ENCODE peak calls at places on chromosomes 2 and 18, in five cellular contexts. One of them, this sample, is unnamed.
A peak's percentile ranks its signal among the peaks of the same experiment; 100 is the strongest.

GRCh38 chr2:164867779-164868397 is 26.3 kb upstream of the COBLL1 start:
- DNase-seq in tibial artery: no peak
- DNase-seq in PC-9: no peak
- DNase-seq in GM23248: no peak
- DNase-seq in CD4-positive, CD25-positive, alpha-beta regulatory T cell: no peak
- DNase-seq in this sample: peak; percentile 46

GRCh38 chr18:34783485-34783884 is 73.4 kb downstream of the DTNA start:
- DNase-seq in PC-9: no peak
- DNase-seq in CD4-positive, CD25-positive, alpha-beta regulatory T cell: no peak
- DNase-seq in GM23248: peak; percentile 40
- DNase-seq in tibial artery: no peak
- DNase-seq in this sample: no peak

GRCh38 chr2:10062931-10063365 is 17.3 kb downstream of the CYS1 start:
- DNase-seq in GM23248: no peak
- DNase-seq in PC-9: no peak
- DNase-seq in CD4-positive, CD25-positive, alpha-beta regulatory T cell: no peak
- DNase-seq in tibial artery: no peak
- DNase-seq in this sample: no peak

GRCh38 chr2:9782197-9782719 is 61.0 kb upstream of the TAF1B start:
- DNase-seq in CD4-positive, CD25-positive, alpha-beta regulatory T cell: peak; percentile 76
- DNase-seq in GM23248: no peak
- DNase-seq in tibial artery: peak; percentile 29
- DNase-seq in PC-9: peak; percentile 94
- DNase-seq in this sample: no peak

GRCh38 chr2:9297807-9298206 is 91.2 kb downstream of the ASAP2 start:
- DNase-seq in PC-9: no peak
- DNase-seq in CD4-positive, CD25-positive, alpha-beta regulatory T cell: no peak
- DNase-seq in GM23248: no peak
- DNase-seq in tibial artery: no peak
- DNase-seq in this sample: no peak

GRCh38 chr2:195352581-195352980 is 304.4 kb upstream of the SLC39A10 start:
- DNase-seq in tibial artery: no peak
- DNase-seq in PC-9: no peak
- DNase-seq in GM23248: no peak
- DNase-seq in CD4-positive, CD25-positive, alpha-beta regulatory T cell: no peak
- DNase-seq in this sample: no peak

GRCh38 chr18:24915547-24915946 is 436.4 kb downstream of the ZNF521 start:
- DNase-seq in GM23248: peak; percentile 72
- DNase-seq in CD4-positive, CD25-positive, alpha-beta regulatory T cell: no peak
- DNase-seq in PC-9: no peak
- DNase-seq in tibial artery: no peak
- DNase-seq in this sample: no peak

GRCh38 chr18:22243513-22243912 is 74.1 kb downstream of the GATA6 start:
- DNase-seq in PC-9: no peak
- DNase-seq in CD4-positive, CD25-positive, alpha-beta regulatory T cell: no peak
- DNase-seq in GM23248: no peak
- DNase-seq in tibial artery: no peak
- DNase-seq in this sample: no peak

GRCh38 chr2:10279472-10279870 is 23.2 kb upstream of the HPCAL1 start:
- DNase-seq in PC-9: no peak
- DNase-seq in GM23248: no peak
- DNase-seq in CD4-positive, CD25-positive, alpha-beta regulatory T cell: no peak
- DNase-seq in tibial artery: peak; percentile 51
- DNase-seq in this sample: no peak

GRCh38 chr2:189763908-189764661 is 1.5 kb upstream of the OSGEPL1 start:
- DNase-seq in GM23248: peak; percentile 60
- DNase-seq in PC-9: no peak
- DNase-seq in tibial artery: no peak
- DNase-seq in CD4-positive, CD25-positive, alpha-beta regulatory T cell: no peak
- DNase-seq in this sample: no peak
- H3K27ac ChIP-seq in GM23248: peak overlapping the region; percentile 65
- H3K27ac ChIP-seq in PC-9: no peak overlapping the region
- H3K27ac ChIP-seq in tibial artery: no peak overlapping the region
- H3K27ac ChIP-seq in CD4-positive, CD25-positive, alpha-beta regulatory T cell: no peak overlapping the region
- H3K27ac ChIP-seq in this sample: no peak overlapping the region

DNA sequence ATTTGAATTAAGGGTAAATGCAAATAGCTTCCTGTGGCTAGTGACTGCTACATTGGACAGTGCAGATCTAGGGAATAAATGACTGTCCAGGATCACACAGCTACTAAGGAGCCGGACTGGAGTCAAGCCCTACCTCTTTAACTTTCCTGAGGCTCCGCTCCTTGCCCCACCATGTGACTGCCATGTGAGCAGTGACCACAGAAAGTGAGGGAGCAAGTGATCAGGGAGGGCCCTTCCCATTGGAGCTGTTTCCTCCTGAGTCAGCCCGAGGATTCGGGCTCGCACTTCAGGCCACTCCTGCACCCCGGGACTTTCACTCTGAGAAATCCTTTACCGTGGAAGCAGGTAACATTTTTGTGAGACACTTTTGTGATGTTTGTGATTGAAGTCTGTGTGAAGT is 198.0 kb downstream of the ANKRD30B start:
- DNase-seq in PC-9: no peak
- DNase-seq in GM23248: peak; percentile 6
- DNase-seq in CD4-positive, CD25-positive, alpha-beta regulatory T cell: no peak
- DNase-seq in tibial artery: no peak
- DNase-seq in this sample: no peak
- H3K9me3 ChIP-seq in PC-9: no peaks in the 10 kb centered on the region
- H3K9me3 ChIP-seq in GM23248: no peaks in the 10 kb centered on the region
- H3K9me3 ChIP-seq in CD4-positive, CD25-positive, alpha-beta regulatory T cell: no peaks in the 10 kb centered on the region
- H3K9me3 ChIP-seq in tibial artery: no peaks in the 10 kb centered on the region
- H3K9me3 ChIP-seq in this sample: no peaks in the 10 kb centered on the region

GRCh38 chr2:121735520-121736074 is 1.1 kb downstream of the NIFK start:
- DNase-seq in CD4-positive, CD25-positive, alpha-beta regulatory T cell: peak; percentile 15
- DNase-seq in tibial artery: no peak
- DNase-seq in GM23248: peak; percentile 49
- DNase-seq in PC-9: peak; percentile 38
- DNase-seq in this sample: no peak
- H3K27ac ChIP-seq in CD4-positive, CD25-positive, alpha-beta regulatory T cell: peak overlapping the region; percentile 89
- H3K27ac ChIP-seq in tibial artery: peak overlapping the region; percentile 83
- H3K27ac ChIP-seq in GM23248: peak overlapping the region; percentile 52
- H3K27ac ChIP-seq in PC-9: peak overlapping the region; percentile 44
- H3K27ac ChIP-seq in this sample: no peak overlapping the region

DNA sequence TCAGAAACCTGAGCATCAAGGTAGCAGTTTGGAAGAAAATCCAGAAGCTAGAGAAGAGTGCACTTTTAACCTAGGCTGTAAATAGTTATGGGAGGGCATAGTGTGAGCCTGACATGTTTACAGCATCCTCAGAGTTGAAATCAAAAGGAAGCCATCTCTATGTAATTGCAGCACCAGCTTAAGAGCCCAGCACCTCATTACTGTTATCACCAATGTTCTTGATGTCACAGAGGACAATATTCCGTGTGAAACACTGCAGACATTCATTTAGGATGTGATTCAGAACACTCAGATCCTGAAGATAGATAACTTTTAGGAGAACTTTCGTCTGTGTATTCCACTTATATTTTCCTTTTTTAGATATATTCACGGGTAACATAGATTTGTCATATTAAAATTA is 48.1 kb downstream of the FBXO36 start:
- DNase-seq in CD4-positive, CD25-positive, alpha-beta regulatory T cell: no peak
- DNase-seq in tibial artery: no peak
- DNase-seq in GM23248: no peak
- DNase-seq in PC-9: no peak
- DNase-seq in this sample: no peak
- H3K9me3 ChIP-seq in CD4-positive, CD25-positive, alpha-beta regulatory T cell: no peaks in the 10 kb centered on the region
- H3K9me3 ChIP-seq in tibial artery: no peaks in the 10 kb centered on the region
- H3K9me3 ChIP-seq in GM23248: no peaks in the 10 kb centered on the region
- H3K9me3 ChIP-seq in PC-9: no peaks in the 10 kb centered on the region
- H3K9me3 ChIP-seq in this sample: no peaks in the 10 kb centered on the region

GRCh38 chr2:168529054-168529833 is 73.2 kb downstream of the CERS6 start:
- DNase-seq in CD4-positive, CD25-positive, alpha-beta regulatory T cell: no peak
- DNase-seq in tibial artery: no peak
- DNase-seq in GM23248: peak; percentile 38
- DNase-seq in PC-9: no peak
- DNase-seq in this sample: no peak
- H3K27ac ChIP-seq in CD4-positive, CD25-positive, alpha-beta regulatory T cell: no peak overlapping the region
- H3K27ac ChIP-seq in tibial artery: peak overlapping the region; percentile 51
- H3K27ac ChIP-seq in GM23248: peak overlapping the region; percentile 18
- H3K27ac ChIP-seq in PC-9: no peak overlapping the region
- H3K27ac ChIP-seq in this sample: no peak overlapping the region

GRCh38 chr18:8910186-8910585 is 192.3 kb upstream of the NDUFV2 start:
- DNase-seq in CD4-positive, CD25-positive, alpha-beta regulatory T cell: no peak
- DNase-seq in GM23248: no peak
- DNase-seq in tibial artery: no peak
- DNase-seq in PC-9: no peak
- DNase-seq in this sample: no peak

GRCh38 chr18:8911408-8912340 is 190.8 kb upstream of the NDUFV2 start:
- DNase-seq in CD4-positive, CD25-positive, alpha-beta regulatory T cell: no peak
- DNase-seq in tibial artery: no peak
- DNase-seq in PC-9: no peak
- DNase-seq in GM23248: no peak
- DNase-seq in this sample: no peak

GRCh38 chr18:8908792-8909510 is 193.5 kb upstream of the NDUFV2 start:
- DNase-seq in PC-9: no peak
- DNase-seq in GM23248: no peak
- DNase-seq in CD4-positive, CD25-positive, alpha-beta regulatory T cell: no peak
- DNase-seq in tibial artery: no peak
- DNase-seq in this sample: no peak

GRCh38 chr18:8910843-8911242 is 191.7 kb upstream of the NDUFV2 start:
- DNase-seq in PC-9: no peak
- DNase-seq in tibial artery: no peak
- DNase-seq in GM23248: no peak
- DNase-seq in CD4-positive, CD25-positive, alpha-beta regulatory T cell: no peak
- DNase-seq in this sample: no peak

GRCh38 chr18:8912348-8913057 is 190.0 kb upstream of the NDUFV2 start:
- DNase-seq in tibial artery: no peak
- DNase-seq in PC-9: no peak
- DNase-seq in GM23248: no peak
- DNase-seq in CD4-positive, CD25-positive, alpha-beta regulatory T cell: no peak
- DNase-seq in this sample: no peak
- H3K9me3 ChIP-seq in tibial artery: no peaks in the 10 kb centered on the region
- H3K9me3 ChIP-seq in PC-9: no peaks in the 10 kb centered on the region
- H3K9me3 ChIP-seq in GM23248: no peaks in the 10 kb centered on the region
- H3K9me3 ChIP-seq in CD4-positive, CD25-positive, alpha-beta regulatory T cell: no peaks in the 10 kb centered on the region
- H3K9me3 ChIP-seq in this sample: no peaks in the 10 kb centered on the region